ENCODE peak calls at places on chromosomes 1 and 21, in five cellular contexts. One of them, this sample, is unnamed.

GRCh38 chr21:40120944-40121575 is 253.8 kb downstream of the PCP4 start:
- DNase-seq in T-cell: no peak
- DNase-seq in lung microvascular endothelial cell: no peak
- DNase-seq in M059J: peak; percentile 20
- DNase-seq in stimulated activated CD4-positive, alpha-beta T cell treated with anti-CD3 and anti-CD28 coated beads, Interleukin-12 subunit alpha, Interleukin-12 subunit beta, amount 100 ng/mL, for 4 hours: no peak
- DNase-seq in this sample: peak; percentile 9

GRCh38 chr1:9239622-9240401 is 5.2 kb downstream of the H6PD start:
- DNase-seq in T-cell: peak; percentile 25
- DNase-seq in M059J: peak; percentile 86
- DNase-seq in lung microvascular endothelial cell: peak; percentile 85
- DNase-seq in stimulated activated CD4-positive, alpha-beta T cell treated with anti-CD3 and anti-CD28 coated beads, Interleukin-12 subunit alpha, Interleukin-12 subunit beta, amount 100 ng/mL, for 4 hours: peak; percentile 10
- DNase-seq in this sample: peak; percentile 78

GRCh38 chr1:211703812-211704566 is 28.6 kb upstream of the NEK2 start:
- DNase-seq in stimulated activated CD4-positive, alpha-beta T cell treated with anti-CD3 and anti-CD28 coated beads, Interleukin-12 subunit alpha, Interleukin-12 subunit beta, amount 100 ng/mL, for 4 hours: no peak
- DNase-seq in lung microvascular endothelial cell: no peak
- DNase-seq in M059J: no peak
- DNase-seq in T-cell: no peak
- DNase-seq in this sample: no peak

GRCh38 chr1:187949567-187949966 is 1120.8 kb downstream of the PLA2G4A start:
- DNase-seq in M059J: no peak
- DNase-seq in T-cell: no peak
- DNase-seq in stimulated activated CD4-positive, alpha-beta T cell treated with anti-CD3 and anti-CD28 coated beads, Interleukin-12 subunit alpha, Interleukin-12 subunit beta, amount 100 ng/mL, for 4 hours: no peak
- DNase-seq in lung microvascular endothelial cell: no peak
- DNase-seq in this sample: no peak

GRCh38 chr1:245614986-245615385 is 460.2 kb downstream of the KIF26B start:
- DNase-seq in lung microvascular endothelial cell: no peak
- DNase-seq in T-cell: no peak
- DNase-seq in stimulated activated CD4-positive, alpha-beta T cell treated with anti-CD3 and anti-CD28 coated beads, Interleukin-12 subunit alpha, Interleukin-12 subunit beta, amount 100 ng/mL, for 4 hours: no peak
- DNase-seq in M059J: no peak
- DNase-seq in this sample: no peak

GRCh38 chr1:208997726-208998312 is 585.7 kb upstream of the CAMK1G start:
- DNase-seq in T-cell: no peak
- DNase-seq in lung microvascular endothelial cell: peak; percentile 32
- DNase-seq in stimulated activated CD4-positive, alpha-beta T cell treated with anti-CD3 and anti-CD28 coated beads, Interleukin-12 subunit alpha, Interleukin-12 subunit beta, amount 100 ng/mL, for 4 hours: no peak
- DNase-seq in M059J: peak; percentile 46
- DNase-seq in this sample: peak; percentile 17

GRCh38 chr21:22584308-22584707 is 1586.1 kb downstream of the NCAM2 start:
- DNase-seq in lung microvascular endothelial cell: no peak
- DNase-seq in M059J: no peak
- DNase-seq in T-cell: no peak
- DNase-seq in stimulated activated CD4-positive, alpha-beta T cell treated with anti-CD3 and anti-CD28 coated beads, Interleukin-12 subunit alpha, Interleukin-12 subunit beta, amount 100 ng/mL, for 4 hours: no peak
- DNase-seq in this sample: no peak

GRCh38 chr1:10967105-10967504 is 45.3 kb upstream of the TARDBP start:
- DNase-seq in T-cell: no peak
- DNase-seq in M059J: no peak
- DNase-seq in lung microvascular endothelial cell: no peak
- DNase-seq in stimulated activated CD4-positive, alpha-beta T cell treated with anti-CD3 and anti-CD28 coated beads, Interleukin-12 subunit alpha, Interleukin-12 subunit beta, amount 100 ng/mL, for 4 hours: no peak
- DNase-seq in this sample: no peak

GRCh38 chr1:200641175-200641489 is 20.6 kb upstream of the KIF14 start:
- DNase-seq in M059J: no peak
- DNase-seq in lung microvascular endothelial cell: peak; percentile 16
- DNase-seq in stimulated activated CD4-positive, alpha-beta T cell treated with anti-CD3 and anti-CD28 coated beads, Interleukin-12 subunit alpha, Interleukin-12 subunit beta, amount 100 ng/mL, for 4 hours: no peak
- DNase-seq in T-cell: no peak
- DNase-seq in this sample: no peak

GRCh38 chr1:9655127-9655723 is 3.7 kb downstream of the PIK3CD start:
- DNase-seq in T-cell: peak; percentile 62
- DNase-seq in lung microvascular endothelial cell: no peak
- DNase-seq in stimulated activated CD4-positive, alpha-beta T cell treated with anti-CD3 and anti-CD28 coated beads, Interleukin-12 subunit alpha, Interleukin-12 subunit beta, amount 100 ng/mL, for 4 hours: peak; percentile 25
- DNase-seq in M059J: no peak
- DNase-seq in this sample: no peak

GRCh38 chr1:2489615-2490014 is 13.5 kb downstream of the PLCH2 start:
- DNase-seq in stimulated activated CD4-positive, alpha-beta T cell treated with anti-CD3 and anti-CD28 coated beads, Interleukin-12 subunit alpha, Interleukin-12 subunit beta, amount 100 ng/mL, for 4 hours: no peak
- DNase-seq in T-cell: no peak
- DNase-seq in M059J: no peak
- DNase-seq in lung microvascular endothelial cell: no peak
- DNase-seq in this sample: no peak

GRCh38 chr1:85571830-85572229 is 8.7 kb upstream of the CCN1 start:
- DNase-seq in T-cell: no peak
- DNase-seq in lung microvascular endothelial cell: no peak
- DNase-seq in stimulated activated CD4-positive, alpha-beta T cell treated with anti-CD3 and anti-CD28 coated beads, Interleukin-12 subunit alpha, Interleukin-12 subunit beta, amount 100 ng/mL, for 4 hours: no peak
- DNase-seq in M059J: peak; percentile 92
- DNase-seq in this sample: no peak

GRCh38 chr1:207327994-207328393 is 6.5 kb downstream of the CD55 start:
- DNase-seq in stimulated activated CD4-positive, alpha-beta T cell treated with anti-CD3 and anti-CD28 coated beads, Interleukin-12 subunit alpha, Interleukin-12 subunit beta, amount 100 ng/mL, for 4 hours: no peak
- DNase-seq in T-cell: no peak
- DNase-seq in M059J: peak; percentile 61
- DNase-seq in lung microvascular endothelial cell: no peak
- DNase-seq in this sample: peak; percentile 64

GRCh38 chr1:210233216-210233494 is 559 bp downstream of the SERTAD4 start:
- DNase-seq in M059J: peak; percentile 42
- DNase-seq in lung microvascular endothelial cell: no peak
- DNase-seq in stimulated activated CD4-positive, alpha-beta T cell treated with anti-CD3 and anti-CD28 coated beads, Interleukin-12 subunit alpha, Interleukin-12 subunit beta, amount 100 ng/mL, for 4 hours: no peak
- DNase-seq in T-cell: no peak
- DNase-seq in this sample: peak; percentile 44

GRCh38 chr1:109425902-109426277 is 358 bp downstream of the PSMA5 start:
- DNase-seq in T-cell: peak; percentile 46
- DNase-seq in lung microvascular endothelial cell: no peak
- DNase-seq in M059J: peak; percentile 82
- DNase-seq in stimulated activated CD4-positive, alpha-beta T cell treated with anti-CD3 and anti-CD28 coated beads, Interleukin-12 subunit alpha, Interleukin-12 subunit beta, amount 100 ng/mL, for 4 hours: peak; percentile 53
- DNase-seq in this sample: peak; percentile 73

GRCh38 chr21:15224346-15225086 is 159.7 kb upstream of the NRIP1 start:
- DNase-seq in lung microvascular endothelial cell: no peak
- DNase-seq in stimulated activated CD4-positive, alpha-beta T cell treated with anti-CD3 and anti-CD28 coated beads, Interleukin-12 subunit alpha, Interleukin-12 subunit beta, amount 100 ng/mL, for 4 hours: no peak
- DNase-seq in M059J: peak; percentile 78
- DNase-seq in T-cell: no peak
- DNase-seq in this sample: peak; percentile 71

GRCh38 chr1:17075470-17076255 is 21.8 kb upstream of the SDHB start:
- DNase-seq in M059J: peak; percentile 34
- DNase-seq in stimulated activated CD4-positive, alpha-beta T cell treated with anti-CD3 and anti-CD28 coated beads, Interleukin-12 subunit alpha, Interleukin-12 subunit beta, amount 100 ng/mL, for 4 hours: no peak
- DNase-seq in T-cell: peak; percentile 4
- DNase-seq in lung microvascular endothelial cell: no peak
- DNase-seq in this sample: no peak

GRCh38 chr21:29326914-29327554 is 28.3 kb downstream of the BACH1 start:
- DNase-seq in M059J: no peak
- DNase-seq in stimulated activated CD4-positive, alpha-beta T cell treated with anti-CD3 and anti-CD28 coated beads, Interleukin-12 subunit alpha, Interleukin-12 subunit beta, amount 100 ng/mL, for 4 hours: no peak
- DNase-seq in T-cell: no peak
- DNase-seq in lung microvascular endothelial cell: no peak
- DNase-seq in this sample: no peak

GRCh38 chr1:178275553-178275952 is 181.6 kb downstream of the RASAL2 start:
- DNase-seq in lung microvascular endothelial cell: peak; percentile 54
- DNase-seq in T-cell: no peak
- DNase-seq in stimulated activated CD4-positive, alpha-beta T cell treated with anti-CD3 and anti-CD28 coated beads, Interleukin-12 subunit alpha, Interleukin-12 subunit beta, amount 100 ng/mL, for 4 hours: no peak
- DNase-seq in M059J: peak; percentile 37
- DNase-seq in this sample: peak; percentile 15

GRCh38 chr1:172638885-172639831 is 19.7 kb upstream of the FASLG start:
- DNase-seq in lung microvascular endothelial cell: no peak
- DNase-seq in M059J: peak; percentile 98
- DNase-seq in stimulated activated CD4-positive, alpha-beta T cell treated with anti-CD3 and anti-CD28 coated beads, Interleukin-12 subunit alpha, Interleukin-12 subunit beta, amount 100 ng/mL, for 4 hours: peak; percentile 63
- DNase-seq in T-cell: peak; percentile 59
- DNase-seq in this sample: peak; percentile 91

GRCh38 chr1:29698033-29698432 is 461.7 kb downstream of the PTPRU start:
- DNase-seq in lung microvascular endothelial cell: peak; percentile 15
- DNase-seq in stimulated activated CD4-positive, alpha-beta T cell treated with anti-CD3 and anti-CD28 coated beads, Interleukin-12 subunit alpha, Interleukin-12 subunit beta, amount 100 ng/mL, for 4 hours: no peak
- DNase-seq in T-cell: no peak
- DNase-seq in M059J: peak; percentile 67
- DNase-seq in this sample: peak; percentile 92

GRCh38 chr21:45981641-45982255 is at the start of gene COL6A1:
- DNase-seq in T-cell: no peak
- DNase-seq in M059J: peak; percentile 74
- DNase-seq in lung microvascular endothelial cell: peak; percentile 57
- DNase-seq in stimulated activated CD4-positive, alpha-beta T cell treated with anti-CD3 and anti-CD28 coated beads, Interleukin-12 subunit alpha, Interleukin-12 subunit beta, amount 100 ng/mL, for 4 hours: no peak
- DNase-seq in this sample: peak; percentile 76

GRCh38 chr1:198620951-198621824 is 17.7 kb upstream of the PTPRC start:
- DNase-seq in M059J: no peak
- DNase-seq in lung microvascular endothelial cell: no peak
- DNase-seq in T-cell: peak; percentile 61
- DNase-seq in stimulated activated CD4-positive, alpha-beta T cell treated with anti-CD3 and anti-CD28 coated beads, Interleukin-12 subunit alpha, Interleukin-12 subunit beta, amount 100 ng/mL, for 4 hours: peak; percentile 36
- DNase-seq in this sample: peak; percentile 38

GRCh38 chr1:62384276-62385005 is 52.4 kb upstream of the USP1 start:
- DNase-seq in T-cell: no peak
- DNase-seq in stimulated activated CD4-positive, alpha-beta T cell treated with anti-CD3 and anti-CD28 coated beads, Interleukin-12 subunit alpha, Interleukin-12 subunit beta, amount 100 ng/mL, for 4 hours: no peak
- DNase-seq in M059J: peak; percentile 81
- DNase-seq in lung microvascular endothelial cell: peak; percentile 91
- DNase-seq in this sample: peak; percentile 47